ENCODE peak calls at places on chromosomes 7 and 10, in nine cellular contexts. I, X, L, T, M, Y, P, S and O are unnamed samples.

GRCh38 chr7:130356121-130356759 is 11.6 kb downstream of the CPA5 start:
- DNase-seq in I (no peak), X (peak), L (peak), T (no peak), M (peak), Y (peak), P (peak), S (no peak), O (peak)

GRCh38 chr10:104937528-104937927 is 296.4 kb downstream of the SORCS3 start:
- DNase-seq in I (no peak), X (peak), L (peak), T (no peak), M (no peak), Y (peak), P (peak), S (no peak), O (peak)

GRCh38 chr7:118169146-118169545 is 14.8 kb upstream of the LSM8 start:
- DNase-seq in I (no peak), X (no peak), L (no peak), T (no peak), M (peak), Y (peak), P (no peak), S (no peak), O (peak)

GRCh38 chr10:74103560-74104248 is 46.9 kb downstream of the AP3M1 start:
- DNase-seq in I (no peak), X (no peak), L (peak), T (no peak), M (peak), Y (peak), P (peak), S (no peak), O (peak)

GRCh38 chr10:60236869-60237524 is 152.7 kb downstream of the ANK3 start:
- DNase-seq in I (no peak), X (peak), L (no peak), T (no peak), M (peak), Y (no peak), P (no peak), S (no peak), O (no peak)

GRCh38 chr10:35611750-35612149 is 6.6 kb downstream of the GJD4 start:
- DNase-seq in I (no peak), X (no peak), L (no peak), T (no peak), M (no peak), Y (no peak), P (no peak), S (no peak), O (no peak)

GRCh38 chr7:121931149-121931922 is 58.4 kb downstream of the PTPRZ1 start:
- DNase-seq in I (no peak), X (no peak), L (no peak), T (no peak), M (no peak), Y (no peak), P (no peak), S (no peak), O (no peak)

GRCh38 chr7:29139191-29139590 is 7.1 kb downstream of the CPVL start:
- DNase-seq in I (no peak), X (no peak), L (no peak), T (no peak), M (peak), Y (no peak), P (no peak), S (no peak), O (peak)

GRCh38 chr10:92822060-92822634 is 26.2 kb upstream of the EXOC6 start:
- DNase-seq in I (no peak), X (no peak), L (peak), T (no peak), M (peak), Y (peak), P (no peak), S (no peak), O (peak)

GRCh38 chr10:13349776-13350274 is 1.7 kb upstream of the SEPHS1 start:
- DNase-seq in I (peak), X (peak), L (no peak), T (no peak), M (peak), Y (peak), P (no peak), S (no peak), O (peak)

GRCh38 chr10:110364531-110364937 is 59.8 kb upstream of the SMNDC1 start:
- DNase-seq in I (no peak), X (no peak), L (no peak), T (no peak), M (no peak), Y (no peak), P (peak), S (no peak), O (no peak)

GRCh38 chr10:114445332-114445731 is 41.0 kb upstream of the AFAP1L2 start:
- DNase-seq in I (no peak), X (no peak), L (no peak), T (no peak), M (no peak), Y (no peak), P (no peak), S (no peak), O (no peak)

GRCh38 chr7:135976312-135977019 is 693 bp downstream of the MTPN start:
- DNase-seq in I (no peak), X (peak), L (no peak), T (no peak), M (no peak), Y (peak), P (peak), S (no peak), O (no peak)

GRCh38 chr7:8567626-8568025 is 134.2 kb downstream of the NXPH1 start:
- DNase-seq in I (no peak), X (no peak), L (no peak), T (no peak), M (no peak), Y (no peak), P (no peak), S (no peak), O (no peak)

GRCh38 chr10:47402681-47403301 is 18.7 kb upstream of the ZNF488 start:
- DNase-seq in I (peak), X (peak), L (peak), T (no peak), M (peak), Y (peak), P (peak), S (no peak), O (peak)

GRCh38 chr10:70619271-70620019 is 16.9 kb upstream of the PRF1 start:
- DNase-seq in I (no peak), X (no peak), L (no peak), T (no peak), M (peak), Y (peak), P (peak), S (no peak), O (peak)

GRCh38 chr7:106339513-106340246 is 54.9 kb upstream of the NAMPT start:
- DNase-seq in I (no peak), X (no peak), L (no peak), T (no peak), M (no peak), Y (no peak), P (no peak), S (no peak), O (no peak)

GRCh38 chr7:77427996-77428603 is 12.0 kb upstream of the GSAP start:
- DNase-seq in I (no peak), X (no peak), L (no peak), T (no peak), M (peak), Y (peak), P (no peak), S (no peak), O (peak)

GRCh38 chr7:144388950-144389349 is 14.5 kb downstream of the NOBOX start:
- DNase-seq in I (no peak), X (no peak), L (no peak), T (no peak), M (no peak), Y (no peak), P (no peak), S (no peak), O (no peak)

GRCh38 chr7:147519062-147519461 is 1071.5 kb upstream of the C7orf33 start:
- DNase-seq in I (no peak), X (no peak), L (no peak), T (no peak), M (peak), Y (no peak), P (no peak), S (no peak), O (no peak)

GRCh38 chr10:69861251-69862240 is 59.8 kb downstream of the COL13A1 start:
- DNase-seq in I (no peak), X (peak), L (peak), T (no peak), M (peak), Y (peak), P (peak), S (no peak), O (peak)

GRCh38 chr7:113291058-113291457 is 172.7 kb upstream of the SMIM30 start:
- DNase-seq in I (no peak), X (no peak), L (no peak), T (no peak), M (no peak), Y (no peak), P (no peak), S (no peak), O (no peak)

GRCh38 chr10:114507449-114507848 is 103.1 kb upstream of the AFAP1L2 start:
- DNase-seq in I (peak), X (peak), L (no peak), T (no peak), M (no peak), Y (no peak), P (no peak), S (no peak), O (no peak)

GRCh38 chr7:79988642-79989041 is 146.0 kb upstream of the GNAI1 start:
- DNase-seq in I (no peak), X (no peak), L (no peak), T (no peak), M (peak), Y (peak), P (no peak), S (no peak), O (peak)

GRCh38 chr7:76328390-76328789 is 25.9 kb downstream of the HSPB1 start:
- DNase-seq in I (no peak), X (no peak), L (no peak), T (no peak), M (no peak), Y (no peak), P (no peak), S (no peak), O (no peak)

GRCh38 chr7:46486264-46487206 is 565.5 kb upstream of the IGFBP3 start:
- DNase-seq in I (peak), X (peak), L (no peak), T (no peak), M (peak), Y (peak), P (no peak), S (no peak), O (peak)

GRCh38 chr7:133095119-133095671 is 13.3 kb upstream of the CHCHD3 start:
- DNase-seq in I (no peak), X (no peak), L (no peak), T (no peak), M (no peak), Y (no peak), P (no peak), S (no peak), O (no peak)

GRCh38 chr7:22572292-22572691 is 72.3 kb upstream of the STEAP1B start:
- DNase-seq in I (no peak), X (no peak), L (no peak), T (no peak), M (no peak), Y (no peak), P (no peak), S (no peak), O (peak)

GRCh38 chr7:131027287-131027773 is 293.3 kb upstream of the KLF14 start:
- DNase-seq in I (no peak), X (peak), L (no peak), T (no peak), M (no peak), Y (peak), P (no peak), S (peak), O (peak)

GRCh38 chr7:7351156-7351555 is 168.8 kb downstream of the C1GALT1 start:
- DNase-seq in I (no peak), X (no peak), L (no peak), T (no peak), M (no peak), Y (no peak), P (no peak), S (no peak), O (no peak)

GRCh38 chr7:23600251-23600650 is 3.1 kb downstream of the CCDC126 start:
- DNase-seq in I (no peak), X (no peak), L (no peak), T (no peak), M (no peak), Y (no peak), P (no peak), S (no peak), O (peak)

GRCh38 chr10:132293416-132294195 is 14.1 kb downstream of the STK32C start:
- DNase-seq in I (peak), X (no peak), L (no peak), T (no peak), M (no peak), Y (no peak), P (no peak), S (peak), O (no peak)

GRCh38 chr7:14839307-14839706 is 63.2 kb downstream of the DGKB start:
- DNase-seq in I (no peak), X (no peak), L (no peak), T (no peak), M (no peak), Y (no peak), P (no peak), S (no peak), O (no peak)

GRCh38 chr7:157477550-157478212 is 140.9 kb downstream of the DNAJB6 start:
- DNase-seq in I (peak), X (no peak), L (no peak), T (no peak), M (no peak), Y (no peak), P (no peak), S (no peak), O (no peak)

GRCh38 chr10:103835121-103836045 is 20.0 kb downstream of the SH3PXD2A start:
- DNase-seq in I (no peak), X (peak), L (peak), T (no peak), M (no peak), Y (peak), P (no peak), S (no peak), O (no peak)

GRCh38 chr10:103834436-103835095 is 20.8 kb downstream of the SH3PXD2A start:
- DNase-seq in I (no peak), X (no peak), L (no peak), T (no peak), M (no peak), Y (no peak), P (no peak), S (no peak), O (no peak)

GRCh38 chr10:103832806-103833205 is 22.6 kb downstream of the SH3PXD2A start:
- DNase-seq in I (no peak), X (no peak), L (no peak), T (no peak), M (no peak), Y (no peak), P (no peak), S (no peak), O (no peak)

GRCh38 chr10:103836273-103836672 is 19.1 kb downstream of the SH3PXD2A start:
- DNase-seq in I (no peak), X (no peak), L (no peak), T (no peak), M (no peak), Y (no peak), P (no peak), S (no peak), O (no peak)

GRCh38 chr10:103833731-103834365 is 21.5 kb downstream of the SH3PXD2A start:
- DNase-seq in I (no peak), X (peak), L (no peak), T (no peak), M (no peak), Y (no peak), P (no peak), S (peak), O (no peak)
- TF ChIP-seq CTCF in I (no peak), X (no peak), L (no peak), T (no peak), M (no peak), Y (no peak), P (no peak), S (no peak), O (no peak)

GRCh38 chr10:125538947-125539649 is 143.9 kb downstream of the TEX36 start:
- DNase-seq in I (no peak), X (peak), L (no peak), T (no peak), M (no peak), Y (no peak), P (no peak), S (no peak), O (no peak)
- TF ChIP-seq CTCF in I (no peak), X (no peak), L (no peak), T (no peak), M (no peak), Y (no peak), P (no peak), S (no peak), O (no peak)

GRCh38 chr7:151201751-151202150 is 8.5 kb downstream of the H2BK1 start:
- DNase-seq in I (no peak), X (no peak), L (no peak), T (no peak), M (no peak), Y (no peak), P (no peak), S (no peak), O (no peak)

GRCh38 chr7:151202836-151203235 is 7.5 kb downstream of the H2BK1 start:
- DNase-seq in I (no peak), X (no peak), L (no peak), T (no peak), M (no peak), Y (no peak), P (no peak), S (no peak), O (no peak)

GRCh38 chr7:151206914-151207313 is 3.4 kb downstream of the H2BK1 start:
- DNase-seq in I (no peak), X (no peak), L (no peak), T (no peak), M (no peak), Y (no peak), P (no peak), S (no peak), O (no peak)

GRCh38 chr7:151205749-151206148 is 4.5 kb downstream of the H2BK1 start:
- DNase-seq in I (no peak), X (no peak), L (no peak), T (no peak), M (no peak), Y (no peak), P (no peak), S (no peak), O (no peak)

GRCh38 chr7:151204383-151205032 is 5.8 kb downstream of the H2BK1 start:
- DNase-seq in I (no peak), X (peak), L (no peak), T (no peak), M (no peak), Y (no peak), P (no peak), S (no peak), O (no peak)
- TF ChIP-seq CTCF in I (no peak), X (no peak), L (no peak), T (no peak), M (no peak), Y (no peak), P (no peak), S (no peak), O (no peak)

DNA sequence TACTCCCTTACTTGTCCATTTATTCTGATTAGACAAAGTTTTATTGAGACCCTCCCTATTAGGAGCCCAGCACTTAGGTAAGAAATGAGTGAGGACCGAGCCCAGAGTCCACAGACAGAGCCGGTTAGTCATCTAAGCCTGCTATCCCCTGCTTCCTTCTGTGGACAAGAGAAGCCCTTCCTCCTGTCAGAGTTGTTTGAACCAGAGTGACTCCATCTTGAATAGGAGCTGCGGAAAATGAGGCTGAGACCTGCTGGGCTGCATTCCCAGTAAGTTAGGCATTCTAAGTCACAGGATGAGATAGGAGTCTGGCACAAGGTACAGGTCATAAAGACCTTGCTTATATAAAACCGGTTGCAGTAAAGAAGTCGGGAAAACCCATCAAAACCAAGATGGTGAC is 109.1 kb downstream of the CPXM2 start:
- DNase-seq in I (no peak), X (no peak), L (no peak), T (no peak), M (no peak), Y (no peak), P (no peak), S (no peak), O (no peak)
- TF ChIP-seq CTCF in I (no peak), X (no peak), L (no peak), T (no peak), M (no peak), Y (no peak), P (no peak), S (no peak), O (no peak)

DNA sequence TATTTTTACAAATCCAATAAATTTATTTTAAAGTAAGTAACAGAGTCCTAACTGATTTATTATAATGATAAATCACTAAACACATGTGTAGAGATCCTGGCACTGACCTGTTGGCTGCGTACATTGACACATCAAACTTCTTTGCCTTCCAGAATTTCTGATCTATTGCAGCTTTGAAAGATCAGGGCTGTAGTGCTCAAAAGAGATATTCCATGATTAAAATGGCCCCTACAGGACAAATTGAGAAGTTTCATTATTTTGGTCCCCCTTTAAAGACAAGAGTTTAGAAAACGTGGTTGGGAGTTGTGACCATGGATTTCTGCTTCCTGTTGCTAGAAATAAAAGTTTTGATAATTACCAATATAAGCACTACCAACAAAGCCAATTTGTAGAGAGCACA is 87.7 kb upstream of the PDK4 start:
- DNase-seq in I (no peak), X (no peak), L (peak), T (no peak), M (peak), Y (peak), P (peak), S (no peak), O (peak)
- TF ChIP-seq CTCF in I (peak), X (peak), L (peak), T (peak), M (peak), Y (peak), P (peak), S (peak), O (peak)